ENCODE peak calls at places on chromosome 14, in six cellular contexts. I, Z, E, L, K and R are unnamed samples.

GRCh38 chr14:89444536-89445125 is 27.6 kb upstream of the FOXN3 start:
- DNase-seq in I (peak), Z (peak), E (peak), L (no peak), K (no peak), R (no peak)

GRCh38 chr14:38405851-38406630 is 150.1 kb upstream of the CLEC14A start:
- DNase-seq in I (peak), Z (peak), E (peak), L (no peak), K (no peak), R (no peak)

GRCh38 chr14:37573355-37573754 is 21.7 kb downstream of the FOXA1 start:
- DNase-seq in I (no peak), Z (no peak), E (no peak), L (no peak), K (no peak), R (no peak)

GRCh38 chr14:70897475-70897874 is 9.8 kb upstream of the PCNX1 start:
- DNase-seq in I (peak), Z (peak), E (peak), L (no peak), K (no peak), R (no peak)

GRCh38 chr14:90810808-90811207 is 5.4 kb downstream of the TTC7B start:
- DNase-seq in I (no peak), Z (no peak), E (no peak), L (no peak), K (no peak), R (no peak)

GRCh38 chr14:52888159-52888558 is 62.7 kb downstream of the FERMT2 start:
- DNase-seq in I (no peak), Z (no peak), E (no peak), L (no peak), K (no peak), R (no peak)

GRCh38 chr14:101927859-101928258 is 36.5 kb upstream of the DYNC1H1 start:
- DNase-seq in I (peak), Z (peak), E (peak), L (peak), K (peak), R (no peak)

GRCh38 chr14:26896447-26896846 is 298.6 kb upstream of the NOVA1 start:
- DNase-seq in I (peak), Z (peak), E (peak), L (no peak), K (no peak), R (no peak)

GRCh38 chr14:56338674-56339073 is 220.5 kb downstream of the PELI2 start:
- DNase-seq in I (no peak), Z (peak), E (no peak), L (no peak), K (no peak), R (no peak)

GRCh38 chr14:81396108-81396507 is 4.0 kb downstream of the STON2 start:
- DNase-seq in I (peak), Z (peak), E (no peak), L (no peak), K (no peak), R (no peak)

GRCh38 chr14:98182385-98183055 is 1089.5 kb downstream of the BCL11B start:
- DNase-seq in I (no peak), Z (no peak), E (peak), L (no peak), K (no peak), R (no peak)

GRCh38 chr14:75188520-75189267 is 12.3 kb upstream of the TMED10 start:
- DNase-seq in I (no peak), Z (no peak), E (no peak), L (no peak), K (no peak), R (no peak)

GRCh38 chr14:91860238-91860637 is 7.1 kb downstream of the TC2N start:
- DNase-seq in I (no peak), Z (no peak), E (no peak), L (no peak), K (no peak), R (no peak)

GRCh38 chr14:68312884-68313725 is 479.8 kb downstream of the ZFP36L1 start:
- DNase-seq in I (no peak), Z (no peak), E (no peak), L (no peak), K (no peak), R (no peak)

GRCh38 chr14:74619672-74620131 is 7.7 kb upstream of the LTBP2 start:
- DNase-seq in I (peak), Z (peak), E (peak), L (peak), K (peak), R (no peak)

GRCh38 chr14:67517083-67517482 is 16.0 kb upstream of the PLEKHH1 start:
- DNase-seq in I (peak), Z (peak), E (peak), L (no peak), K (peak), R (no peak)

GRCh38 chr14:101066826-101067508 is 163.4 kb upstream of the RTL1 start:
- DNase-seq in I (no peak), Z (no peak), E (no peak), L (peak), K (peak), R (no peak)

GRCh38 chr14:76101980-76102379 is 49.7 kb upstream of the GPATCH2L start:
- DNase-seq in I (no peak), Z (no peak), E (no peak), L (no peak), K (no peak), R (no peak)

GRCh38 chr14:78401866-78402265 is 231.7 kb downstream of the NRXN3 start:
- DNase-seq in I (peak), Z (no peak), E (no peak), L (no peak), K (no peak), R (no peak)

GRCh38 chr14:105897725-105898113 is 371.3 kb downstream of the TMEM121 start:
- DNase-seq in I (no peak), Z (no peak), E (no peak), L (peak), K (no peak), R (no peak)

GRCh38 chr14:22520235-22520634 is 68.8 kb downstream of the DAD1 start:
- DNase-seq in I (peak), Z (peak), E (peak), L (no peak), K (no peak), R (no peak)

GRCh38 chr14:31106768-31107167 is 80.6 kb upstream of the STRN3 start:
- DNase-seq in I (peak), Z (peak), E (no peak), L (no peak), K (no peak), R (no peak)

GRCh38 chr14:77554816-77555599 is 56.4 kb upstream of the ISM2 start:
- DNase-seq in I (no peak), Z (no peak), E (no peak), L (no peak), K (no peak), R (no peak)

GRCh38 chr14:96629558-96630222 is 127.5 kb downstream of the PAPOLA start:
- DNase-seq in I (no peak), Z (no peak), E (no peak), L (peak), K (no peak), R (no peak)

GRCh38 chr14:100862793-100863192 is 36.9 kb downstream of the MEG3 start:
- DNase-seq in I (no peak), Z (no peak), E (no peak), L (no peak), K (no peak), R (no peak)

GRCh38 chr14:24944800-24945199 is 105.1 kb downstream of the STXBP6 start:
- DNase-seq in I (no peak), Z (no peak), E (no peak), L (no peak), K (no peak), R (no peak)

GRCh38 chr14:67562025-67562775 is 29.1 kb downstream of the PLEKHH1 start:
- DNase-seq in I (no peak), Z (no peak), E (no peak), L (no peak), K (no peak), R (no peak)

GRCh38 chr14:74504874-74505617 is 11.5 kb downstream of the ISCA2 start:
- DNase-seq in I (no peak), Z (no peak), E (no peak), L (no peak), K (no peak), R (no peak)

GRCh38 chr14:76870146-76870545 is 43.9 kb downstream of the LRRC74A start:
- DNase-seq in I (peak), Z (no peak), E (no peak), L (no peak), K (no peak), R (no peak)

GRCh38 chr14:92969470-92970232 is 46.7 kb downstream of the CHGA start:
- DNase-seq in I (no peak), Z (no peak), E (no peak), L (peak), K (no peak), R (no peak)

GRCh38 chr14:101019974-101020710 is 116.6 kb upstream of the RTL1 start:
- DNase-seq in I (no peak), Z (no peak), E (no peak), L (peak), K (no peak), R (no peak)

GRCh38 chr14:23357261-23357660 is 4.6 kb upstream of the SLC22A17 start:
- DNase-seq in I (no peak), Z (no peak), E (no peak), L (peak), K (no peak), R (no peak)

GRCh38 chr14:54038724-54039123 is 82.1 kb upstream of the BMP4 start:
- DNase-seq in I (no peak), Z (peak), E (no peak), L (no peak), K (no peak), R (no peak)

GRCh38 chr14:68099348-68100045 is 279.9 kb downstream of the RAD51B start:
- DNase-seq in I (no peak), Z (no peak), E (no peak), L (no peak), K (no peak), R (no peak)

GRCh38 chr14:44490966-44491365 is 16.1 kb downstream of the FSCB start:
- DNase-seq in I (no peak), Z (no peak), E (no peak), L (no peak), K (no peak), R (no peak)

DNA sequence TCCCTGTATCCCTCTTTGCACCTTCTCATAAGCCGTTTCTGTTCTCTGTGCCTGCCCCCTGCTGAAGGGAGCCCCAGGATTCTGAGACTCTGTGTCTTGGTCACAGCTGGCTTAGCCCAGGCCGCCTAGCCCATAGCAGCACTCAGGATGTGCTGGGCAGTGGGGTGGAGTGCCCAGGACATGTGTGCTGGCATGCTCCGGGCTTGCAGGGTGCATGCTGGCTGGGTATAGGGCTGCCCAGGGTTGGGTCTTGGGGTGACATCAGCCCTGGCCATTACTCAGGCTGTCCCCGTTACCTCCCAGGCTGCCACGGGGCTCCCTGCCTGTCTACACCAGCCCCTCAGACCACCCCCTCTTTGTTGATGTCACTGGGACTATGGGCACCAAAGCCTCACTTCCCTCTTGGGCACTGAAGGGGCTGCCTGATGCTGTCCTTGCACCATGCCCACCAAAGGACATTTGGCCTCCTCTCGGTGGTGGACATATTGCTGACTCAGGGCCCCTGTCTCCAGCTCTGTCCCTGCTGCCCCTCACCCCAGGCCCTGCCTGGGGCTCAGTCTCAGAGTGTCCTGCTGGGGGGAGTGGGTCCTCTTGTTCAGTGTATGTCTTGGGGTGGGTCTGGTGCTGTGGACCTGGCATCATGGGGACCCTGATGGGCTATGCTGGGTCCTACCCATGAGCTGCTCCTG is 2.4 kb downstream of the CEP170B start:
- DNase-seq in I (no peak), Z (no peak), E (no peak), L (peak), K (peak), R (no peak)
- TF ChIP-seq CTCF in I (no peak), Z (no peak), E (no peak), L (no peak), K (no peak), R (no peak)

GRCh38 chr14:32933623-32933942 is 5.1 kb upstream of the NPAS3 start:
- DNase-seq in I (peak), Z (peak), E (peak), L (no peak), K (no peak), R (no peak)

GRCh38 chr14:32932302-32932920 is 6.3 kb upstream of the NPAS3 start:
- DNase-seq in I (no peak), Z (no peak), E (no peak), L (no peak), K (no peak), R (no peak)

GRCh38 chr14:32933943-32934890 is 4.5 kb upstream of the NPAS3 start:
- DNase-seq in I (peak), Z (peak), E (peak), L (peak), K (peak), R (no peak)

GRCh38 chr14:32932921-32933622 is 5.6 kb upstream of the NPAS3 start:
- DNase-seq in I (no peak), Z (no peak), E (no peak), L (peak), K (peak), R (no peak)

GRCh38 chr14:32934891-32935633 is 3.6 kb upstream of the NPAS3 start:
- DNase-seq in I (peak), Z (peak), E (no peak), L (no peak), K (peak), R (no peak)
- H3K4me3 ChIP-seq in I (peak), Z (peak), E (peak), L (no peak), K (no peak), R (no peak)

GRCh38 chr14:61925732-61926445 is 163.7 kb downstream of the SNAPC1 start:
- DNase-seq in I (peak), Z (peak), E (no peak), L (no peak), K (no peak), R (no peak)

GRCh38 chr14:61925043-61925442 is 162.8 kb downstream of the SNAPC1 start:
- DNase-seq in I (peak), Z (peak), E (peak), L (no peak), K (no peak), R (no peak)

GRCh38 chr14:61927015-61927414 is 164.8 kb downstream of the SNAPC1 start:
- DNase-seq in I (peak), Z (peak), E (no peak), L (no peak), K (no peak), R (no peak)

GRCh38 chr14:61927521-61927920 is 165.3 kb downstream of the SNAPC1 start:
- DNase-seq in I (peak), Z (peak), E (peak), L (no peak), K (no peak), R (no peak)

DNA sequence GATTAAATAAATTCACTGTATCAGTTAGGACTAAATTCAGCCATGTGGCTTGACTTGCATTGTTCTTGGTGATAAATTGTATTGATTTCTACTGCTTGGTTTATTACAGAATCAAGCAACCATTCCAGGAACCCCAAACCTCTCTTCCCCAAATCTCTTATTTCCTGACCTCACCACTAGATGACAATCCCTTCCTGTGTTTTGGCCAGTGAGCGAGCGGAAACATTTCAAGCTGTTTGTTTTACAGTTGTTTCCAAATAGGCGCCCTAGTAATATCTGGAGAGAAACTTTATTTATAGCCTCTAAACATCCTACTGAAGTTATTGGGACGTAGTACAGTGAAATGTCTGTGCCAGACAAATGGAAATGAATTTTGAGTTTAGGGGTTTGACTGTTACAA is 161.1 kb downstream of the SNAPC1 start:
- DNase-seq in I (peak), Z (peak), E (peak), L (no peak), K (no peak), R (no peak)
- TF ChIP-seq CTCF in I (peak), Z (peak), E (no peak), L (no peak), K (peak), R (no peak)

DNA sequence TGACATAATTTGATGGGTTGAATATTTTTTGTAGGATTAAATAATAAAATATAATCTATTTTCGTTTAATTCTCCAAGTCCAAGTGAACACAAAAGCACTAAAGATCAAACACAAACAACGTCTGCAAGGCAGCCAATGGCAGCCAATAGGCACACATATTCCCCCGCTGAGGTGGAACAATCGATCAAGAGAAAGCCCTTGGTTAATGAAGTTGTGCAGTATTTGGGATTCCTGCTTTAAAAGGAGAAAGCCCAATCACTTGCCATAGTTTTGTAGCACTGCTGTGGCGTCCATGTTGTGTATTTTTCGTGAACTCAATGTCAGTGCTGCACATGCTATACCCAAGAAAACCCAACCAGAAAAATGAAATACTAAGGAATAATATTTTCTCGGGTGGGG is 1.5 kb downstream of the DHRS7 start:
- DNase-seq in I (no peak), Z (no peak), E (no peak), L (no peak), K (no peak), R (no peak)
- H3K4me3 ChIP-seq in I (no peak), Z (peak), E (peak), L (peak), K (no peak), R (no peak)

DNA sequence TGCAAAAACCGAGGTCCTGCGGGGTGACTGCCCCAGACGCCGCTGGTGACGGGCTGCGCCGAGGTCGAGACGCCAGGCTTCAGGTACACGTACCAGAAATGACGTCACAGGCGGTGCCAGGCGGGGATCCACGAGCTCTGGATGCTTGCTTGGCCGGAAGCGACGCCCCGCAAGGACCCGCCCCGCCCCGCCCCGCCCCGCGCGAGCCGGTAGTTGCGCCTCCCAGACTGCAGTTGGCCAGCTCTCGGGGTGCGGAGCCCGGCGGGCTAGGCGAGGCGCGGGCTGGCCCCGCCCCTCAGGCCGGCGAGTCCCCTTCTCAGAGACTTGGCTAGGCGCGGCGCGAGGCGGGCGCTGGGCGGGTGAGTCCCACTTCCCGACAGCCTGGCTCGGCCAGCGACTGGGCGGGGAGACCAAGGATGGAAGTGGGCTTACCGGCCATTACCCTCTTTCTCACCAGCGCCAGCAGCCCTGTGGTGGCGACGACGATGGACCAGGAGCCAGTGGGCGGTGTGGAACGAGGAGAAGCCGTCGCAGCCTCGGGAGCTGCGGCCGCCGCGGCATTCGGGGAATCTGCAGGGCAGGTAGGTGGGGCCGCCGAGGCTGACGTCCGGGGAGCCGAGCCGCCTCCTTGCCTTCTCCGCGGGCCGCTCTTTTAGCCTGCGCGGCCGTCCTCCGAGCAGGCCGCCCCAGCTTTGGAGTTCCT is at the start of gene FAM177A1:
- DNase-seq in I (peak), Z (peak), E (peak), L (peak), K (peak), R (peak)
- TF ChIP-seq CTCF in I (no peak), Z (no peak), E (no peak), L (no peak), K (no peak), R (no peak)

DNA sequence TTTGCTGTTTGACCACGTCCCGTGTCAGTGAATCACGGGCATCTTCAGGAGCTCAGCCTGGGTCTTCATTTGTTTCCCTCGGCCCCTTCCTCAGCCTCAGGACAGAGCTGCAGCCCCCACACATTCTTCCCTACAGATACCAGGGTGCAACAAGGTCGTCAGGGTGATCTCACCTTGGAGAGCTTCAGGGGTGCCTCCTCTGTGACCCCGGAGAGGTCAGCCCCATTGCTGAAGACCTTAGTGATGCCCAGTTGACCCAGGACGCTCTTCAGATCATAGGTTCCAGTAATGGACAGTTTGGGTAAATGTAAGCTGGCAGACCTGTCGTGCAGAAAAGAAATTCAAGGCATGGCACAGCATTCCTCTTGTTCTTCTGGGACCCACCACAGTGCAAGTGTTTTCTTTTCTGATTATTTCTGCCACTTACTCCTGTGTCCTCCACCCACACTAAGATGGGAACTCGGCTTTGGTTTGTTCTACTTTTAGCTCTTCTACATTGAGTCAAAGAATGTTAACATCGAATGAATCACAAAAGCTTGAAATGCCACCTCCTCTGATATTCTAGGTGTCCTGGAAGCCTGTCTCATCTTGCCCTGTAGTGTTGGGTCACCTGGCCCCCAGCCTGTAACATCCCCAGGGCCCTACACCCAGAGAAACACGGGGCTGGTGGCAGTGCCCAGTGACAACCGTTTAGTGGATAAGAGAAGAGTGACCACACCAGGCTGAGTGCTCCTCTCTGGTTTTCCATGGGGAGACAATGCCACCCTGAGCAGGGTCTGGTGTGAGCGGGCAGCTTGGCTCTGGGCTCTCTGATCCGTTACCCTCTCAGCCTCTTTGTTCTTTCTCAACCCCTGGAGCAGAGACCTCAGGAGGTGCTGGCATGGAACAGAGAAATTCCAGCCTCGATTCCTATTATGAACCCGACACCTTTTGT is 8.8 kb downstream of the SERPINA1 start:
- DNase-seq in I (no peak), Z (no peak), E (no peak), L (no peak), K (no peak), R (no peak)
- H3K4me3 ChIP-seq in I (no peak), Z (no peak), E (no peak), L (no peak), K (no peak), R (no peak)